ENCODE peak calls at places on chromosomes 13 and 19, in eight cellular contexts. Z, R, N, I, B, A, P and T are unnamed samples.

GRCh38 chr13:91684746-91685145 is 286.3 kb downstream of the GPC5 start:
- DNase-seq in Z (no peak), R (no peak), N (no peak), I (no peak), B (no peak), A (no peak), P (no peak), T (no peak)

GRCh38 chr13:96093296-96094006 is 3.5 kb downstream of the HS6ST3 start:
- DNase-seq in Z (no peak), R (no peak), N (no peak), I (no peak), B (no peak), A (no peak), P (no peak), T (no peak)

GRCh38 chr13:76512676-76513277 is 373.4 kb downstream of the KCTD12 start:
- DNase-seq in Z (no peak), R (peak), N (peak), I (peak), B (no peak), A (peak), P (peak), T (no peak)

GRCh38 chr13:91203430-91203829 is 144.1 kb upstream of the MIR17HG start:
- DNase-seq in Z (no peak), R (no peak), N (no peak), I (no peak), B (no peak), A (no peak), P (no peak), T (no peak)

GRCh38 chr19:40264314-40265054 is 20.7 kb downstream of the AKT2 start:
- DNase-seq in Z (no peak), R (no peak), N (no peak), I (no peak), B (no peak), A (no peak), P (no peak), T (no peak)

GRCh38 chr19:39568604-39569003 is 28.6 kb upstream of the EID2 start:
- DNase-seq in Z (no peak), R (no peak), N (peak), I (no peak), B (no peak), A (peak), P (no peak), T (no peak)

GRCh38 chr19:38812841-38813320 is at the start of gene LGALS4:
- DNase-seq in Z (no peak), R (no peak), N (no peak), I (no peak), B (peak), A (no peak), P (no peak), T (no peak)

GRCh38 chr13:74287672-74288169 is 153.5 kb upstream of the KLF12 start:
- DNase-seq in Z (peak), R (peak), N (peak), I (peak), B (peak), A (peak), P (peak), T (peak)

GRCh38 chr19:35566738-35567137 is 3.3 kb upstream of the ATP4A start:
- DNase-seq in Z (no peak), R (no peak), N (no peak), I (no peak), B (no peak), A (no peak), P (no peak), T (no peak)

GRCh38 chr19:54096642-54097106 is 3.9 kb downstream of the OSCAR start:
- DNase-seq in Z (no peak), R (peak), N (peak), I (no peak), B (no peak), A (no peak), P (peak), T (peak)

GRCh38 chr19:35116085-35116801 is 620 bp downstream of the FXYD3 start:
- DNase-seq in Z (no peak), R (no peak), N (no peak), I (peak), B (peak), A (no peak), P (no peak), T (no peak)

GRCh38 chr19:10501971-10502523 is 1.1 kb downstream of the KEAP1 start:
- DNase-seq in Z (peak), R (peak), N (no peak), I (peak), B (peak), A (peak), P (peak), T (peak)
- TF ChIP-seq CTCF in Z (no peak), R (no peak), N (no peak), I (no peak), B (no peak), A (no peak), P (no peak), T (no peak)

GRCh38 chr19:6204212-6204611 is 68.7 kb downstream of the ACSBG2 start:
- DNase-seq in Z (no peak), R (no peak), N (peak), I (no peak), B (no peak), A (no peak), P (no peak), T (no peak)

GRCh38 chr19:6198896-6199239 is 63.4 kb downstream of the ACSBG2 start:
- DNase-seq in Z (no peak), R (no peak), N (no peak), I (no peak), B (no peak), A (no peak), P (no peak), T (no peak)

GRCh38 chr19:6196361-6196760 is 60.9 kb downstream of the ACSBG2 start:
- DNase-seq in Z (no peak), R (no peak), N (no peak), I (no peak), B (no peak), A (no peak), P (no peak), T (no peak)

GRCh38 chr19:6204866-6205723 is 69.6 kb downstream of the ACSBG2 start:
- DNase-seq in Z (no peak), R (no peak), N (no peak), I (no peak), B (no peak), A (no peak), P (no peak), T (no peak)

DNA sequence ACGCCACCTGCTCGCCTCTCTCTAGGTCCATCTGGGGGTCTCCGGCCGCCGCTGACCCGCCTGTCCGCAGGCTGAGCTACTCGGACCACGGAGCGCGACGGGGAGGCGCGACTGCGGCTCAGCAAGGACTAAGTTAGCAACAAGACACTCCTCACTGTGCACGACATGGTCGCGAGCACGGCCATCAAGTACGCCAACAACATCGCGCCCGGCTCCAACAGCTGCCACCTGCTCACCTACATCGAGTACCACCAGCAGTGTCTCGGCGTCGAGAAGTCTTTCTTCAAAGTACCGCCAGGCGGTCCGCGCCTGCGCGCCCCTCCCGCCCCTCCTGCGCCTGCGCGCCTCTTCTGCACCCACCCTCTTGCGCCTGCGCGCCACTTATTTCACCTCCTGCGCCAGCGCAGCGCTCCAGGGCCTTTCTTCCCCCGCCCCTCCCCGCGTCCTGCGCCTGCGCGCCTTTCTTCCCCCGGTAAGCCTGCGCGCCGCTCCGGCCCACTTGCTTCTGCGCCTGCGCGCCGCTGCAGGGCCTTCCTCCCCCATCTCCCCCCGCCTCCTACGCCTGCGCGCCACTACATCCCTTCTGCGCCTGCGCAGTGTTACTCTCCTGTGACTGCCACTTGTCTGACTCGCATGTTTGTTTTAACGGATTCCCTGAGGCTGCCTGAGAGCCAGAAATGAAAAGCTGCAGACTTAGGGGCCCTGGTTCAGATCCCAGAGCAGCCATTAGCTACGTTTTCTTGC is 63.9 kb downstream of the ACSBG2 start:
- DNase-seq in Z (peak), R (peak), N (peak), I (peak), B (peak), A (peak), P (peak), T (peak)
- TF ChIP-seq CTCF in Z (peak), R (peak), N (peak), I (no peak), B (no peak), A (peak), P (peak), T (no peak)

GRCh38 chr13:79477968-79478367 is 3.0 kb upstream of the NDFIP2 start:
- DNase-seq in Z (no peak), R (no peak), N (no peak), I (no peak), B (no peak), A (no peak), P (no peak), T (no peak)
- TF ChIP-seq CTCF in Z (no peak), R (no peak), N (no peak), I (no peak), B (no peak), A (no peak), P (no peak), T (no peak)

GRCh38 chr13:80497439-80497838 is 156.5 kb upstream of the SPRY2 start:
- DNase-seq in Z (no peak), R (no peak), N (no peak), I (no peak), B (no peak), A (no peak), P (no peak), T (no peak)
- TF ChIP-seq CTCF in Z (no peak), R (no peak), N (no peak), I (no peak), B (no peak), A (no peak), P (no peak), T (no peak)

GRCh38 chr19:45133661-45134060 is 27.1 kb downstream of the NKPD1 start:
- DNase-seq in Z (no peak), R (no peak), N (no peak), I (no peak), B (no peak), A (no peak), P (no peak), T (no peak)

GRCh38 chr19:45130236-45130635 is 30.5 kb downstream of the NKPD1 start:
- DNase-seq in Z (no peak), R (no peak), N (no peak), I (no peak), B (no peak), A (no peak), P (no peak), T (no peak)

GRCh38 chr19:45128806-45129205 is 32.0 kb downstream of the NKPD1 start:
- DNase-seq in Z (no peak), R (no peak), N (no peak), I (no peak), B (no peak), A (no peak), P (no peak), T (no peak)

GRCh38 chr19:45128109-45128508 is 32.7 kb downstream of the NKPD1 start:
- DNase-seq in Z (no peak), R (no peak), N (no peak), I (no peak), B (no peak), A (no peak), P (no peak), T (no peak)

GRCh38 chr19:45130888-45131615 is 29.7 kb downstream of the NKPD1 start:
- DNase-seq in Z (no peak), R (no peak), N (no peak), I (peak), B (peak), A (no peak), P (peak), T (no peak)
- TF ChIP-seq CTCF in Z (no peak), R (peak), N (no peak), I (no peak), B (no peak), A (peak), P (peak), T (peak)

GRCh38 chr19:917323-918151 is at the start of gene KISS1R:
- DNase-seq in Z (no peak), R (no peak), N (no peak), I (no peak), B (peak), A (no peak), P (no peak), T (peak)
- TF ChIP-seq CTCF in Z (no peak), R (peak), N (no peak), I (peak), B (no peak), A (peak), P (peak), T (peak)

GRCh38 chr19:1364070-1364719 is 19.5 kb upstream of the NDUFS7 start:
- DNase-seq in Z (no peak), R (no peak), N (peak), I (no peak), B (no peak), A (no peak), P (peak), T (peak)
- TF ChIP-seq CTCF in Z (no peak), R (no peak), N (peak), I (peak), B (no peak), A (peak), P (peak), T (peak)

GRCh38 chr19:5109560-5109959 is 140.6 kb downstream of the KDM4B start:
- DNase-seq in Z (no peak), R (no peak), N (no peak), I (no peak), B (no peak), A (no peak), P (no peak), T (no peak)
- TF ChIP-seq CTCF in Z (no peak), R (no peak), N (no peak), I (no peak), B (no peak), A (no peak), P (peak), T (no peak)

GRCh38 chr19:56721714-56722113 is 50.2 kb upstream of the ZNF835 start:
- DNase-seq in Z (no peak), R (no peak), N (no peak), I (no peak), B (no peak), A (no peak), P (no peak), T (no peak)

GRCh38 chr19:56727731-56728130 is 56.2 kb upstream of the ZNF835 start:
- DNase-seq in Z (no peak), R (no peak), N (no peak), I (no peak), B (no peak), A (no peak), P (no peak), T (no peak)

GRCh38 chr19:56720281-56720680 is 48.7 kb upstream of the ZNF835 start:
- DNase-seq in Z (no peak), R (no peak), N (no peak), I (no peak), B (no peak), A (no peak), P (no peak), T (no peak)

GRCh38 chr19:56725829-56726424 is 54.4 kb upstream of the ZNF835 start:
- DNase-seq in Z (no peak), R (no peak), N (no peak), I (no peak), B (no peak), A (no peak), P (no peak), T (no peak)
- TF ChIP-seq CTCF in Z (no peak), R (peak), N (no peak), I (no peak), B (no peak), A (peak), P (peak), T (no peak)